ENCODE peak calls at places on chromosomes 12 and 14, in seven cellular contexts. T, I, U, J, N, S and X are unnamed samples.
A peak's percentile ranks its signal among the peaks of the same experiment; 100 is the strongest.

GRCh38 chr12:82383930-82384513 is 25.7 kb downstream of the METTL25 start:
- DNase-seq in N (no peak), J (no peak), T (no peak), U (no peak), S (no peak), I (no peak), X (peak; percentile 21)

GRCh38 chr12:68805592-68806120 is 2.3 kb upstream of the MDM2 start:
- DNase-seq in T (no peak), S (no peak), N (no peak), I (no peak), J (no peak), U (no peak), X (no peak)

GRCh38 chr14:100473249-100473648 is 114.0 kb downstream of the BEGAIN start:
- DNase-seq in N (no peak), J (no peak), S (no peak), U (no peak), T (no peak), I (no peak), X (no peak)

GRCh38 chr12:56321027-56321426 is 5.2 kb upstream of the CNPY2 start:
- DNase-seq in J (no peak), N (no peak), T (no peak), I (no peak), U (no peak), S (no peak), X (peak; percentile 72)

GRCh38 chr12:131049002-131049401 is 95.3 kb downstream of the ADGRD1 start:
- DNase-seq in I (no peak), U (no peak), S (no peak), J (peak; percentile 23), N (no peak), T (no peak), X (no peak)

GRCh38 chr12:4217091-4217490 is 56.5 kb upstream of the CCND2 start:
- DNase-seq in I (no peak), U (no peak), N (no peak), J (no peak), T (no peak), S (no peak), X (no peak)

GRCh38 chr14:24952851-24953666 is 96.9 kb downstream of the STXBP6 start:
- DNase-seq in N (no peak), J (no peak), I (peak; percentile 49), S (no peak), T (no peak), U (no peak), X (peak; percentile 48)

GRCh38 chr12:123271182-123271491 is 519 bp downstream of the CDK2AP1 start:
- DNase-seq in S (peak; percentile 68), I (peak; percentile 75), U (peak; percentile 55), N (no peak), J (no peak), T (peak; percentile 67), X (no peak)

GRCh38 chr12:43126652-43127051 is 425.4 kb downstream of the ADAMTS20 start:
- DNase-seq in S (no peak), T (no peak), N (no peak), J (no peak), U (no peak), I (no peak), X (no peak)

GRCh38 chr12:52363111-52363679 is 4.1 kb downstream of the KRT85 start:
- DNase-seq in J (peak; percentile 31), U (no peak), N (no peak), S (no peak), I (no peak), T (no peak), X (no peak)

GRCh38 chr14:25537846-25538455 is 488.0 kb upstream of the STXBP6 start:
- DNase-seq in U (peak; percentile 83), I (peak; percentile 75), T (no peak), S (no peak), N (no peak), J (no peak), X (peak; percentile 25)

GRCh38 chr12:2225736-2226135 is 172.9 kb downstream of the CACNA1C start:
- DNase-seq in U (no peak), T (no peak), I (no peak), S (no peak), N (no peak), J (no peak), X (no peak)

GRCh38 chr14:88299865-88300264 is 23.2 kb downstream of the KCNK10 start:
- DNase-seq in U (no peak), I (no peak), J (no peak), T (no peak), S (no peak), N (no peak), X (no peak)

GRCh38 chr14:69034612-69035262 is 55.6 kb upstream of the ACTN1 start:
- DNase-seq in I (no peak), N (no peak), U (no peak), S (no peak), J (no peak), T (no peak), X (no peak)

GRCh38 chr14:79516009-79516408 is 695.3 kb downstream of the DIO2 start:
- DNase-seq in N (no peak), J (no peak), U (peak; percentile 22), T (no peak), I (no peak), S (no peak), X (no peak)

GRCh38 chr12:62458626-62459025 is 8.0 kb upstream of the MON2 start:
- DNase-seq in S (no peak), J (no peak), U (no peak), T (no peak), N (no peak), I (no peak), X (no peak)

GRCh38 chr12:121205491-121205890 is 4.4 kb upstream of the P2RX4 start:
- DNase-seq in T (no peak), N (no peak), I (no peak), S (no peak), J (no peak), U (no peak), X (no peak)

GRCh38 chr14:53529519-53529918 is 376.4 kb upstream of the DDHD1 start:
- DNase-seq in U (no peak), J (no peak), I (no peak), S (no peak), T (no peak), N (no peak), X (no peak)

GRCh38 chr14:72745546-72745945 is 148.4 kb downstream of the DPF3 start:
- DNase-seq in T (no peak), I (no peak), J (no peak), U (no peak), S (no peak), N (no peak), X (peak; percentile 89)

GRCh38 chr14:93977790-93978581 is 1.6 kb upstream of the ASB2 start:
- DNase-seq in I (no peak), J (no peak), T (peak; percentile 63), S (peak; percentile 72), N (no peak), U (no peak), X (no peak)

GRCh38 chr12:50325890-50326391 is 42.6 kb upstream of the LIMA1 start:
- DNase-seq in T (no peak), U (no peak), I (no peak), S (no peak), J (no peak), N (no peak), X (no peak)

GRCh38 chr14:50944647-50945413 is 547 bp upstream of the PYGL start:
- DNase-seq in U (peak; percentile 22), I (no peak), S (no peak), J (peak; percentile 74), N (no peak), T (no peak), X (peak; percentile 59)

GRCh38 chr14:74710477-74710876 is 2.4 kb downstream of the AREL1 start:
- DNase-seq in T (no peak), N (no peak), I (no peak), J (no peak), S (no peak), U (no peak), X (no peak)

GRCh38 chr12:75862692-75863471 is 168.7 kb downstream of the PHLDA1 start:
- DNase-seq in T (no peak), N (no peak), U (no peak), I (no peak), J (no peak), S (no peak), X (peak; percentile 96)

GRCh38 chr12:77213316-77213715 is 147.9 kb upstream of the E2F7 start:
- DNase-seq in S (no peak), U (no peak), N (no peak), J (no peak), T (no peak), I (no peak), X (no peak)

GRCh38 chr12:88308825-88309224 is 166.7 kb downstream of the TMTC3 start:
- DNase-seq in S (no peak), J (no peak), T (no peak), U (no peak), N (peak; percentile 73), I (no peak), X (peak; percentile 69)

GRCh38 chr14:70663707-70664179 is 22.0 kb downstream of the TTC9 start:
- DNase-seq in N (peak; percentile 4), S (no peak), J (no peak), U (no peak), T (no peak), I (no peak), X (no peak)

GRCh38 chr12:47997321-47997720 is 7.0 kb downstream of the COL2A1 start:
- DNase-seq in J (no peak), U (no peak), S (no peak), N (no peak), T (no peak), I (no peak), X (no peak)

GRCh38 chr14:88496414-88496813 is 58.4 kb downstream of the PTPN21 start:
- DNase-seq in I (no peak), T (no peak), U (no peak), N (no peak), S (no peak), J (no peak), X (no peak)

GRCh38 chr12:87793134-87793533 is 236.1 kb downstream of the C12orf50 start:
- DNase-seq in U (no peak), T (no peak), J (no peak), S (no peak), I (no peak), N (no peak), X (no peak)

GRCh38 chr14:94115068-94115591 is 4.6 kb downstream of the IFI27 start:
- DNase-seq in I (no peak), T (no peak), J (peak; percentile 47), N (no peak), U (no peak), S (no peak), X (no peak)

GRCh38 chr12:1848146-1848545 is 27.8 kb downstream of the LRTM2 start:
- DNase-seq in N (no peak), S (no peak), I (no peak), J (peak; percentile 23), U (no peak), T (no peak), X (no peak)

GRCh38 chr12:121819212-121819949 is 15.6 kb downstream of the SETD1B start:
- DNase-seq in T (no peak), I (no peak), N (no peak), J (peak; percentile 58), U (no peak), S (no peak), X (no peak)

GRCh38 chr12:57111046-57111698 is at the start of gene STAT6:
- DNase-seq in J (no peak), N (peak; percentile 67), U (no peak), S (peak; percentile 77), T (peak; percentile 65), I (peak; percentile 48), X (peak; percentile 84)

GRCh38 chr12:95955549-95956159 is 12.5 kb downstream of the AMDHD1 start:
- DNase-seq in S (no peak), N (no peak), U (no peak), I (no peak), T (no peak), J (no peak), X (no peak)

GRCh38 chr14:51547260-51547659 is 104.5 kb upstream of the FRMD6 start:
- DNase-seq in I (no peak), T (no peak), S (no peak), N (peak; percentile 97), J (peak; percentile 89), U (no peak), X (peak; percentile 100)

GRCh38 chr12:28527631-28528249 is 337.5 kb downstream of the CCDC91 start:
- DNase-seq in J (no peak), T (no peak), S (no peak), I (no peak), N (no peak), U (no peak), X (no peak)

GRCh38 chr12:50425859-50426258 is 25.2 kb downstream of the LARP4 start:
- DNase-seq in J (no peak), S (no peak), I (peak; percentile 17), N (no peak), T (no peak), U (no peak), X (peak; percentile 53)